ENCODE peak calls at places on chromosome 5, in seven cellular contexts. L is hepatocyte, K is neural progenitor cell, X is IMR-90, J is keratinocyte, M is PC-9, W is astrocyte. E is an unnamed sample. For H4K20me1, the result is how much of the 10 kb centered on the place peaks cover.

GRCh38 chr5:122192477-122192876 is 63.1 kb downstream of the ZNF474 start:
- DNase-seq in L (no peak), K (no peak), X (no peak), J (no peak), M (no peak), W (no peak), E (no peak)

GRCh38 chr5:141519605-141520288 is 30.9 kb downstream of the PCDHGC5 start:
- DNase-seq in L (no peak), K (no peak), X (peak), J (no peak), M (no peak), W (no peak), E (no peak)

GRCh38 chr5:32160228-32160627 is 13.9 kb downstream of the GOLPH3 start:
- DNase-seq in L (no peak), K (no peak), X (peak), J (no peak), M (no peak), W (no peak), E (no peak)

GRCh38 chr5:39794511-39794910 is 369.7 kb upstream of the DAB2 start:
- DNase-seq in L (no peak), K (no peak), X (peak), J (no peak), M (no peak), W (no peak), E (no peak)

GRCh38 chr5:126624534-126624933 is 23.8 kb downstream of the PHAX start:
- DNase-seq in L (no peak), K (no peak), X (peak), J (no peak), M (peak), W (peak), E (no peak)

GRCh38 chr5:177601577-177602457 is 1.9 kb downstream of the B4GALT7 start:
- DNase-seq in L (no peak), K (peak), X (no peak), J (no peak), M (no peak), W (no peak), E (no peak)

GRCh38 chr5:16492398-16493175 is 27.0 kb upstream of the ZNF622 start:
- DNase-seq in L (no peak), K (peak), X (peak), J (no peak), M (peak), W (peak), E (no peak)

GRCh38 chr5:170805666-170806065 is 22.1 kb downstream of the GABRP start:
- DNase-seq in L (no peak), K (no peak), X (no peak), J (no peak), M (no peak), W (no peak), E (no peak)

GRCh38 chr5:31346896-31347557 is 153.5 kb downstream of the CDH6 start:
- DNase-seq in L (no peak), K (no peak), X (peak), J (no peak), M (no peak), W (no peak), E (no peak)

GRCh38 chr5:169904059-169904458 is 76.2 kb downstream of the INSYN2B start:
- DNase-seq in L (no peak), K (no peak), X (peak), J (no peak), M (no peak), W (peak), E (no peak)

GRCh38 chr5:112628219-112628618 is 109.5 kb upstream of the APC start:
- DNase-seq in L (peak), K (peak), X (no peak), J (no peak), M (no peak), W (no peak), E (peak)

GRCh38 chr5:174614500-174615135 is 109.8 kb upstream of the MSX2 start:
- DNase-seq in L (no peak), K (no peak), X (no peak), J (no peak), M (no peak), W (no peak), E (no peak)

GRCh38 chr5:19713740-19714139 is 274.3 kb downstream of the CDH18 start:
- DNase-seq in L (no peak), K (no peak), X (no peak), J (no peak), M (no peak), W (no peak), E (no peak)

GRCh38 chr5:42143361-42143760 is 218.3 kb downstream of the FBXO4 start:
- DNase-seq in L (no peak), K (no peak), X (no peak), J (peak), M (no peak), W (no peak), E (peak)

GRCh38 chr5:140240987-140241706 is 61.8 kb downstream of the PFDN1 start:
- DNase-seq in L (peak), K (peak), X (peak), J (no peak), M (peak), W (peak), E (no peak)

GRCh38 chr5:8912106-8912505 is 633.8 kb downstream of the SEMA5A start:
- DNase-seq in L (no peak), K (no peak), X (peak), J (no peak), M (no peak), W (peak), E (no peak)

GRCh38 chr5:91140657-91141056 is 242.5 kb downstream of the ARRDC3 start:
- DNase-seq in L (no peak), K (no peak), X (no peak), J (no peak), M (no peak), W (no peak), E (no peak)

GRCh38 chr5:42894057-42894456 is 82.4 kb upstream of the SELENOP start:
- DNase-seq in L (no peak), K (peak), X (no peak), J (no peak), M (no peak), W (no peak), E (no peak)

GRCh38 chr5:176144508-176144907 is 93.7 kb upstream of the SIMC1 start:
- DNase-seq in L (no peak), K (no peak), X (no peak), J (no peak), M (no peak), W (no peak), E (no peak)

GRCh38 chr5:40277161-40277906 is 402.4 kb upstream of the PTGER4 start:
- DNase-seq in L (no peak), K (no peak), X (no peak), J (no peak), M (no peak), W (no peak), E (no peak)

GRCh38 chr5:6673031-6673430 is 39.8 kb downstream of the SRD5A1 start:
- DNase-seq in L (no peak), K (no peak), X (no peak), J (no peak), M (no peak), W (no peak), E (no peak)

GRCh38 chr5:123502120-123502519 is 9.9 kb upstream of the CSNK1G3 start:
- DNase-seq in L (no peak), K (no peak), X (no peak), J (no peak), M (no peak), W (no peak), E (no peak)

GRCh38 chr5:20572560-20572959 is 584.6 kb upstream of the CDH18 start:
- DNase-seq in L (peak), K (peak), X (peak), J (no peak), M (peak), W (peak), E (no peak)

GRCh38 chr5:93653716-93654115 is 70.7 kb downstream of the NR2F1 start:
- DNase-seq in L (no peak), K (no peak), X (no peak), J (no peak), M (no peak), W (peak), E (no peak)

GRCh38 chr5:55343609-55344008 is 35.8 kb downstream of the MTREX start:
- DNase-seq in L (no peak), K (no peak), X (no peak), J (no peak), M (no peak), W (no peak), E (no peak)
- H2AFZ ChIP-seq in L (no peak), K (no peak), X (no peak), J (no peak), M (no peak), W (no peak), E (no peak)

GRCh38 chr5:149544199-149544472 is 7.1 kb downstream of the CSNK1A1 start:
- DNase-seq in L (no peak), K (no peak), X (no peak), J (no peak), M (no peak), W (no peak), E (no peak)

GRCh38 chr5:149537374-149537959 is 13.8 kb downstream of the CSNK1A1 start:
- DNase-seq in L (no peak), K (no peak), X (no peak), J (no peak), M (no peak), W (no peak), E (no peak)

GRCh38 chr5:149541893-149542292 is 9.3 kb downstream of the CSNK1A1 start:
- DNase-seq in L (no peak), K (no peak), X (no peak), J (no peak), M (no peak), W (no peak), E (peak)

GRCh38 chr5:149543361-149544198 is 7.7 kb downstream of the CSNK1A1 start:
- DNase-seq in L (no peak), K (peak), X (no peak), J (no peak), M (no peak), W (no peak), E (no peak)

GRCh38 chr5:149540098-149540497 is 11.1 kb downstream of the CSNK1A1 start:
- DNase-seq in L (no peak), K (no peak), X (no peak), J (no peak), M (no peak), W (no peak), E (peak)
- H4K20me1 ChIP-seq in L (half or more), K (half or more), X (half or more), J (under half), M (half or more), W (half or more), E (under half)

GRCh38 chr5:4699592-4699991 is 440.5 kb upstream of the ADAMTS16 start:
- DNase-seq in L (no peak), K (no peak), X (no peak), J (no peak), M (peak), W (no peak), E (no peak)

GRCh38 chr5:4700082-4700481 is 440.0 kb upstream of the ADAMTS16 start:
- DNase-seq in L (peak), K (peak), X (no peak), J (peak), M (peak), W (peak), E (peak)

GRCh38 chr5:4698596-4698995 is 441.5 kb upstream of the ADAMTS16 start:
- DNase-seq in L (no peak), K (no peak), X (no peak), J (no peak), M (peak), W (no peak), E (no peak)

DNA sequence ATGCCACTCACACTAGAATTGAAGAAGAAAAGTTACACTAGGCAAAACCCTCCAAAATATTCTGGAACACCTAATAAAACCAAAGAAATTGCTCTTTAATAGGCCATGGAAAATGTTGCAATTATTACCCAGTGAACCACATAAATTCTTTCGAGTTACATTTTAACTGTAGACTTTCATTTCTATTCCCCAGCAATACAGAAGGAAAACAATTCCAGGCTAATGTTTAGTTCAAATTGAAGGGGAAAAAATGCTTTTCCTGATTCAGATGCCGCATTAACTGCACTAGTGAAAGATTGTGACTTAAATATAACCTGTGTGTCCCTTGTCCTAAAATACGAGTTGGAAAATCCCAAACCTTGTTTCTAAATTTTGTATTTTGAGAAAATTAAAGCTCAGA is 439.2 kb upstream of the ADAMTS16 start:
- DNase-seq in L (no peak), K (no peak), X (no peak), J (no peak), M (peak), W (no peak), E (no peak)
- H2AFZ ChIP-seq in L (no peak), K (no peak), X (no peak), J (no peak), M (no peak), W (no peak), E (no peak)

GRCh38 chr5:158883502-158883901 is 216.2 kb downstream of the EBF1 start:
- DNase-seq in L (no peak), K (no peak), X (no peak), J (no peak), M (no peak), W (no peak), E (no peak)
- H4K20me1 ChIP-seq in L (under half), K (under half), X (under half), J (under half), M (under half), W (under half), E (under half)

DNA sequence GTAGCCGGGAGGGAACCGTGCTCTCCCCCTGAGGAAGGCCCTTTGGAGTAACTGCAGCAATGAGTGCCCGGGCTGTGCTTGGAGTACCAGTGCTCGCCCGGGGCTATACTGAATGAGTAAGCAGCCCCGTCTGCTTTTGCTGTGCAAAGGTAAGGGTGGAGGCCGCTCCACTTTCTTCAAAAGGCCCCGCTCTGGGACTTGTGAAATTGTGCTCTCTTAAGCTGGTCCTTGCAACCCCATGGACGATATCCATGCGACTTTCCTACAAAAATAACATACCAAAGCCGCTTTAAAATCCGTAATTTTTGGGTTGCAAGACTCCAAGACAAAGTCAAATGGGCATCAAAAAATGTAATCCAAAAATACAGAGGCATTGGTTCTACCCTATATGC is 579 bp upstream of the TNFAIP8 start:
- DNase-seq in L (peak), K (peak), X (no peak), J (no peak), M (peak), W (no peak), E (peak)
- H2AFZ ChIP-seq in L (peak), K (no peak), X (peak), J (peak), M (peak), W (no peak), E (no peak)

DNA sequence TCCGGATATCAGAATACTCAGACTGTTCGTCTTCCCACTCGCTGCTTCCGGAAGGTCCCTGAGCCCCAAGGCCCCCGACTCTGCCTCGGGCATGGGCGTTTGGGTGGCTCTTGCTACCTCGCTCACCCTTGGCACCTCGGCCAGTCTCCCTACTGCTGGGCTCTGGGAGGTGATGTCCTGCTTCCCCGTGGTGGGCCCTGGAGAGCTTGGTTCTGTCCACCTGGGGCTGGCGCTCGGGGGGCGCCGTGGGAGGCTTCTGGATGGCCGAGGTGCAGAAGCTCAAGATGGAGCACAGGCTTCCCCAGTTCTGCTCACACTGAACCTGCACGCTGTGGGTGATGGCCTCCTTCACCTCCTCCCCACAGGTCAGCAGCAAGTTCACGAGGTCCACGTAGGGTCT is 10.4 kb downstream of the STC2 start:
- DNase-seq in L (no peak), K (no peak), X (no peak), J (no peak), M (no peak), W (no peak), E (no peak)
- H4K20me1 ChIP-seq in L (under half), K (under half), X (half or more), J (under half), M (under half), W (under half), E (under half)

DNA sequence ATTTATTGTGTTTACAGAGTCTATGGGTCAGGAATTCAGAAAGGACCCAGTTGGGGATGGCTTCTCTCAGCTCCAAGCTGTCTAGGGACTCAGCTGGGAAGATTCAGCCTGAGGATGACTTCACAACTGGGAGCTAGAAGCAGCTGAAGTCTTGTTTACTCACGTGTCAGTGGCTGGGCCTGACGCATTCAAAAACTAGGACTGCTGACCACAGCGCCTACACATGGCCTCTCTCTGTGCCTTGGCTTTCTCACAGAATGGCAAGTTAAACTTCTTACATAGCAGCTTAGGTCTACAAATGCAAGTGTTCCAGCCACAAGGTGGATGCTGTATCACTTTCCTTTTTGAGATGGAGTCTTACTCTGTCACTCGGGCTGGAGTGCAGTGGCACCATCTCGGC is 16.3 kb upstream of the PPP2CA start:
- DNase-seq in L (peak), K (no peak), X (peak), J (no peak), M (no peak), W (peak), E (no peak)
- H2AFZ ChIP-seq in L (no peak), K (no peak), X (no peak), J (no peak), M (no peak), W (no peak), E (no peak)

DNA sequence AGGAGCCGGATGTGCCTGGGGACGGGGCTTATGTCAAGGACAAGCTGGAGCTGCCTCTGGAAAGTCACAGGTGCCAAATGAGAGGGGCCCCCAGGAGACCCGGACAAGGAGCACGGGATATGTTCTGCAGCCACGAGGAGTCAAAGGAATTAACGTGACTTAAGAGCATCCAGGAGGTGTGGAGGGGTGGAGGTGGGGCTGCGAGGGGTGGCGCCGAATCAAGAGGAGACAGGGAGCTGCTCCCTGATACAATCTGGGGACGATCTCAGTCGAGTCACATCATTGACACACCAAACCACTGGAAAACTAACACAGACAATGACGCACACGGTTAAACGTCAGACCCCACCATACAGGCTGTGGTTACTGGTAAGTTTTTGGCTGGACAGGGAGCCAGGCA is 10.4 kb downstream of the CCDC127 start:
- DNase-seq in L (no peak), K (no peak), X (peak), J (no peak), M (no peak), W (peak), E (no peak)
- H4K20me1 ChIP-seq in L (under half), K (under half), X (under half), J (under half), M (under half), W (half or more), E (under half)